ENCODE peak calls at places on chromosomes 13 and 19, in five cellular contexts. One of them, this sample, is unnamed.

GRCh38 chr13:27770809-27771208 is 21.5 kb upstream of the GSX1 start:
- DNase-seq in H1: no peak
- DNase-seq in stomach: no peak
- DNase-seq in Peyer's patch: peak
- DNase-seq in adrenal gland: peak
- DNase-seq in this sample: no peak

GRCh38 chr13:48222358-48223015 is 10.5 kb upstream of the ITM2B start:
- DNase-seq in H1: no peak
- DNase-seq in stomach: no peak
- DNase-seq in Peyer's patch: peak
- DNase-seq in adrenal gland: peak
- DNase-seq in this sample: no peak

GRCh38 chr19:43639507-43640423 is at the start of gene CADM4:
- DNase-seq in Peyer's patch: peak
- DNase-seq in H1: peak
- DNase-seq in stomach: peak
- DNase-seq in adrenal gland: peak
- DNase-seq in this sample: peak

GRCh38 chr19:45153339-45154063 is 7.3 kb downstream of the NKPD1 start:
- DNase-seq in H1: peak
- DNase-seq in adrenal gland: peak
- DNase-seq in stomach: peak
- DNase-seq in Peyer's patch: no peak
- DNase-seq in this sample: no peak

GRCh38 chr19:48308695-48309586 is 16.4 kb upstream of the EMP3 start:
- DNase-seq in stomach: no peak
- DNase-seq in adrenal gland: no peak
- DNase-seq in H1: no peak
- DNase-seq in Peyer's patch: no peak
- DNase-seq in this sample: no peak

GRCh38 chr19:1250374-1251232 is 2.2 kb downstream of the MIDN start:
- DNase-seq in adrenal gland: peak
- DNase-seq in H1: no peak
- DNase-seq in stomach: no peak
- DNase-seq in Peyer's patch: peak
- DNase-seq in this sample: peak

GRCh38 chr13:85970727-85971126 is 171.5 kb upstream of the SLITRK6 start:
- DNase-seq in Peyer's patch: no peak
- DNase-seq in adrenal gland: no peak
- DNase-seq in H1: no peak
- DNase-seq in stomach: no peak
- DNase-seq in this sample: no peak

GRCh38 chr19:1104452-1105216 is 840 bp downstream of the GPX4 start:
- DNase-seq in stomach: peak
- DNase-seq in adrenal gland: peak
- DNase-seq in Peyer's patch: peak
- DNase-seq in H1: peak
- DNase-seq in this sample: peak

GRCh38 chr19:44645407-44646048 is 1.8 kb downstream of the PVR start:
- DNase-seq in Peyer's patch: no peak
- DNase-seq in stomach: no peak
- DNase-seq in H1: no peak
- DNase-seq in adrenal gland: no peak
- DNase-seq in this sample: peak

DNA sequence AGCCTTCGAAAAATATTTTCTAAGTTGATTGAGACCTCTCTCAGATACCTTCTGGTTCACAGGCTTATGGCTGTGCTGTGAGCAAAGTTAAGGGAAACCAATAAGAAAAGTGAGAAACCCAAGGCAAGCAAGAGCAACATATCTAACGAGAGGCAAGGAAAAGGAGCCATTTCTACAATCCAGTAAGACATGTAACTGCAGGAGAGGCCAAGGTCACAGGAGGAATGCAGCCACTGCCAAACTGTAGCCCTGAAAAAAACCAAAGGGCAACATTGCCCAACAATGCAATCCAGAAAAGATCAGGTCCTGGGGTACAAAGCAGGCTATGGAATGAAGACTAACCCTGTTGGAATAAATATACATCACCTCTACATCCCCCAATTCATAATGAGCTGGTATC is 21.3 kb downstream of the SCGB2B2 start:
- DNase-seq in Peyer's patch: no peak
- DNase-seq in H1: no peak
- DNase-seq in stomach: no peak
- DNase-seq in adrenal gland: peak
- DNase-seq in this sample: no peak
- H3K27ac ChIP-seq in Peyer's patch: no peak
- H3K27ac ChIP-seq in H1: no peak
- H3K27ac ChIP-seq in stomach: no peak
- H3K27ac ChIP-seq in adrenal gland: no peak
- H3K27ac ChIP-seq in this sample: no peak

DNA sequence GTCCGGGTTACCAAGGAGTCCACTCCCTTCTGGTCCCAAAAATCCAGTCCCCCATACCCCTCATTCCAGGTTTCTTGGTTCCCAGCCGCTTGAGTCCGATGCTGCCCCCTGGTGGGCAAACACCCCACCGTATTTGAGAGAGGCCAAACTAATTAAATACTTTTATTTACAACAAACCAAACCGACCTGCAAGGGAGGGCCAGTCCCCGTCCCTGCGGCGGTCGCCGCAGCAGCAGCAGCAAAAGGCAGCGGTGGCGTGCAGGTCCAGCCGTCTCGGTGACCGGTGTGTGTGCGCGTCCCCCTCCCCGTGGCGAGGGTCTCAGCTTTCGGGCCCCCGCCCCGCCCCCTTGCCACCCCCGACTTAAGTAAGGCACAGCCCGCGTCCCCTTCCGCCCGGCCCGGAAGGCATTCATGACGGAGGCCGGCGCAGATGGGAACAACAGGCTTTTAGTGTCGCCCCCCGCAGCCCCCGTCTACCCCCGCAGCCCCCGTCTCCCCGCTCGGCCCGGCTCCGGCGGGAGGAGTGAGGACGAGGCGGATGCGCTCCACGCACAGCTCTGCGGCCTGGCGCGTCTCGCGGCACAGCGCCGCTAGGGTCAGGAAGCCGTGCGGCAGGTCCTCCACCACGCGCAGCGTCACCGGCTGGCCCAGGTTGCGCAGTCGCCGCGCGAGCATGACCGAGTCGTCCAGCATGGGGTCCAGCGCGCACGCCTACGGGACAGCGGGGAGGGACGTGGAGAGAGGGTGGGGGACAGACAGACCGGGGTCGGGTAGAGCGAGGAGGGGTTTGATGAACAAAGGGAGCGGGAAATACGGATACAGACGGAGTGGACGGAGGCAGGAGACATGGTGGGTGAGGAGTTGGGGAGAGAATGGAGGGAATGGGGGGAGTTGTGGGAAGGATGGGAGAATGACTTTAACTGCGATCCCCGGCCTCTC is 11.5 kb upstream of the CNFN start:
- DNase-seq in stomach: peak
- DNase-seq in H1: peak
- DNase-seq in adrenal gland: peak
- DNase-seq in Peyer's patch: peak
- DNase-seq in this sample: peak
- TF ChIP-seq POLR2A in stomach: no peak
- TF ChIP-seq POLR2A in H1: peak
- TF ChIP-seq POLR2A in adrenal gland: peak
- TF ChIP-seq POLR2A in Peyer's patch: no peak
- TF ChIP-seq POLR2A in this sample: peak

GRCh38 chr19:29517946-29518345 is 7.8 kb upstream of the VSTM2B start:
- DNase-seq in adrenal gland: no peak
- DNase-seq in H1: no peak
- DNase-seq in stomach: no peak
- DNase-seq in Peyer's patch: no peak
- DNase-seq in this sample: peak

GRCh38 chr19:29521291-29522075 is 4.3 kb upstream of the VSTM2B start:
- DNase-seq in stomach: no peak
- DNase-seq in adrenal gland: no peak
- DNase-seq in H1: no peak
- DNase-seq in Peyer's patch: no peak
- DNase-seq in this sample: peak

GRCh38 chr19:29519146-29519545 is 6.6 kb upstream of the VSTM2B start:
- DNase-seq in adrenal gland: no peak
- DNase-seq in stomach: no peak
- DNase-seq in H1: no peak
- DNase-seq in Peyer's patch: no peak
- DNase-seq in this sample: peak

GRCh38 chr19:29520390-29520789 is 5.4 kb upstream of the VSTM2B start:
- DNase-seq in Peyer's patch: no peak
- DNase-seq in H1: no peak
- DNase-seq in adrenal gland: no peak
- DNase-seq in stomach: no peak
- DNase-seq in this sample: peak

DNA sequence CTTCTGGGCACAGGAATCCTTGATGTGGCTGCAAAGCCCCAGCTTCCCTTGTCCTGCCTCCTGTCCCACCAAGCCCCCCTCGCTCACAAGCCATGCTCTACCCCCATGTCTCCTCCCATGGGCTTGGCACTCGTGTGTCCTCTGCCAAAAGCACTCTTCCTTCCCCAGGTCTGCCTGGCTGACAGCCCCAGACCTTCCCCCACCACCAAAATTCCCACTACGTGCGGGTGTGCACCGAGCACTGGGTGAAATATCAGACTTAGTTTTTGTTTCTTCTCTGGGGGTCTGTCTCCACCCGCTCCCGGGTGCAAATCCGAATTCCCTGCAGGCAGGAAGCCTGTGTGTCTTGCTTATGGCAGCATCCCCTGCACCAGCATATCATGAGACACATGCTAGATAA is 5.9 kb upstream of the VSTM2B start:
- DNase-seq in Peyer's patch: no peak
- DNase-seq in H1: no peak
- DNase-seq in stomach: no peak
- DNase-seq in adrenal gland: no peak
- DNase-seq in this sample: peak
- H3K27ac ChIP-seq in Peyer's patch: no peak
- H3K27ac ChIP-seq in H1: no peak
- H3K27ac ChIP-seq in stomach: no peak
- H3K27ac ChIP-seq in adrenal gland: no peak
- H3K27ac ChIP-seq in this sample: no peak

DNA sequence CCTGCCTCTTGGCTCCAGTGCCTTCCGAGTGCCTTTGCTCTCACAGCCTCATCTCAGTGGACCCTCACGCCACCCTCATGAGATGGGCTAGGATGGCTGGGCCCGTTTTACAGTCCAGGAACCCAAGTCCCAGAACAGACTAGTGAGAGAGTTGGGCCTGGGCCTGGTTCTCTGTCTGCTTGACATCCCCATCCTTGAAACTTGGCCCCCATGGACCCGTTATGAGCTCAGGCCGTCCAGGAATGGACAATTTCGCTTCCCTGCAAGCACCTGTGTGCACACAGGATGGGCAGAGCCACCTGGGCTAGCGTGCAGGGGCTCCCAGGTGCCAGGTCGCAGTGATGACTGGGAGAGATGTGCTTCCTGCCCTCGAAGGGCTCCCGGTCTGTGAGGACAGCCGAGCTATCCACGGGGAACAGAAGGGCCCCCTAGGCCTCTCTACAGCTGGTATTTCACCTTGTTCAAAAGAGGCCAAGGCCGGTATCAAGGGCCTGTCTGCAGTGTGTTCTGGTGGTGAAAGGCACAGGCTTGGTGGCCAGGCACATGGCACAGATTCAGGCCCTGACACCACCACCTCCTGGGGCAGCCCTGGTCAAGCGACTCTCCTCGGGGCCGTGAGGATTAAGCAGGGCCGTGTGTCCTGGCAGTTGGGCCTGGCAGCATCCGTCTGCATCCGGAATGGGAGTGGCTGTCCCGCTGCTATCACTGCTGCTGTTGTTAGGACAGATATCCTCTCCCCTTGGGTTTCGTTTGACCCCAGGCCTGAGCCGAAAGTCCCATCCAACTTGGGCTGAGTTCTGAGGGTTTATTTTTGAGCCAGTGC is 38.9 kb downstream of the CAPN12 start:
- DNase-seq in Peyer's patch: no peak
- DNase-seq in adrenal gland: no peak
- DNase-seq in stomach: no peak
- DNase-seq in H1: no peak
- DNase-seq in this sample: peak
- TF ChIP-seq POLR2A in Peyer's patch: no peak
- TF ChIP-seq POLR2A in adrenal gland: no peak
- TF ChIP-seq POLR2A in stomach: no peak
- TF ChIP-seq POLR2A in H1: no peak
- TF ChIP-seq POLR2A in this sample: no peak

GRCh38 chr19:58476498-58477015 is 405 bp downstream of the ZNF446 start:
- DNase-seq in adrenal gland: peak
- DNase-seq in stomach: no peak
- DNase-seq in H1: no peak
- DNase-seq in Peyer's patch: no peak
- DNase-seq in this sample: no peak

GRCh38 chr19:58473775-58474174 is 2.4 kb upstream of the ZNF446 start:
- DNase-seq in stomach: no peak
- DNase-seq in Peyer's patch: no peak
- DNase-seq in adrenal gland: no peak
- DNase-seq in H1: no peak
- DNase-seq in this sample: no peak

GRCh38 chr19:58474997-58475713 is 997 bp upstream of the ZNF446 start:
- DNase-seq in adrenal gland: no peak
- DNase-seq in H1: no peak
- DNase-seq in stomach: no peak
- DNase-seq in Peyer's patch: no peak
- DNase-seq in this sample: no peak

GRCh38 chr19:58475714-58476497 is at the start of gene ZNF446:
- DNase-seq in adrenal gland: peak
- DNase-seq in H1: peak
- DNase-seq in Peyer's patch: peak
- DNase-seq in stomach: peak
- DNase-seq in this sample: peak

GRCh38 chr19:58474291-58474996 is 1.7 kb upstream of the ZNF446 start:
- DNase-seq in H1: no peak
- DNase-seq in Peyer's patch: no peak
- DNase-seq in adrenal gland: no peak
- DNase-seq in stomach: no peak
- DNase-seq in this sample: no peak
- H3K27ac ChIP-seq in H1: no peak
- H3K27ac ChIP-seq in Peyer's patch: no peak
- H3K27ac ChIP-seq in adrenal gland: no peak
- H3K27ac ChIP-seq in stomach: no peak
- H3K27ac ChIP-seq in this sample: no peak

GRCh38 chr19:57746580-57747471 is at the start of gene ZNF776:
- DNase-seq in stomach: peak
- DNase-seq in Peyer's patch: peak
- DNase-seq in H1: peak
- DNase-seq in adrenal gland: peak
- DNase-seq in this sample: peak
- TF ChIP-seq POLR2A in stomach: no peak
- TF ChIP-seq POLR2A in Peyer's patch: no peak
- TF ChIP-seq POLR2A in H1: peak
- TF ChIP-seq POLR2A in adrenal gland: peak
- TF ChIP-seq POLR2A in this sample: no peak

DNA sequence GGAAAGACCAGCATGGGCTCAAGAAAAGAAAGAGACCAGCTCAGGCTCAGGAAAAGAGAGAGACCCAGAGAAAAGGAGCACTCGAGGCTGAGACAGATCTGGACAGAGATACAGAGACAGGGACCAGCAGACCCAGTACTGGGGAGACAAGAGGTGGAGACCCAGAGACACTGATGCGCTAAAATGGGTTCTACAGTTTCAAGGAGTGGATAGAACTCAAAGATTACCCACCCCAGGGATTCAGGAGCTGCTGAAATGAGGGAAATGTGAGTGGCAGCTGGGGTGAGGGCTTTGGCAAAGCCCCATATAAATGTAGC is 609 bp upstream of the ZSCAN18 start:
- DNase-seq in adrenal gland: no peak
- DNase-seq in H1: no peak
- DNase-seq in Peyer's patch: no peak
- DNase-seq in stomach: no peak
- DNase-seq in this sample: no peak
- H3K27ac ChIP-seq in adrenal gland: peak
- H3K27ac ChIP-seq in H1: peak
- H3K27ac ChIP-seq in Peyer's patch: peak
- H3K27ac ChIP-seq in stomach: peak
- H3K27ac ChIP-seq in this sample: peak

GRCh38 chr13:67742478-67742877 is 512.3 kb upstream of the PCDH9 start:
- DNase-seq in adrenal gland: no peak
- DNase-seq in stomach: no peak
- DNase-seq in H1: no peak
- DNase-seq in Peyer's patch: no peak
- DNase-seq in this sample: no peak
- TF ChIP-seq POLR2A in adrenal gland: no peak
- TF ChIP-seq POLR2A in stomach: no peak
- TF ChIP-seq POLR2A in H1: no peak
- TF ChIP-seq POLR2A in Peyer's patch: no peak
- TF ChIP-seq POLR2A in this sample: no peak

This sample was measured in spleen.